ENCODE peak calls at places on chromosomes 6 and 20, in four cellular contexts. E is GM12878, I is K562, A is HepG2. W is an unnamed sample.

GRCh38 chr20:43915209-43916072 is 789 bp downstream of the TOX2 start:
- DNase-seq in A (no peak), I (no peak), E (no peak), W (peak)

GRCh38 chr20:31543966-31544598 is 29.8 kb downstream of the HM13 start:
- DNase-seq in E (no peak), I (no peak), A (no peak), W (peak)

GRCh38 chr6:93621400-93621799 is 202.0 kb upstream of the EPHA7 start:
- DNase-seq in A (no peak), I (no peak), E (no peak), W (no peak)

GRCh38 chr6:43454290-43455033 is 886 bp downstream of the DLK2 start:
- DNase-seq in I (peak), A (peak), E (no peak), W (peak)

GRCh38 chr6:97282238-97282725 is 734 bp downstream of the MMS22L start:
- DNase-seq in E (no peak), A (peak), I (peak), W (peak)

GRCh38 chr6:113358063-113358583 is 499.0 kb upstream of the MARCKS start:
- DNase-seq in I (no peak), E (no peak), A (peak), W (no peak)

GRCh38 chr20:8527998-8528397 is 395.9 kb downstream of the PLCB1 start:
- DNase-seq in A (no peak), E (peak), I (no peak), W (no peak)

GRCh38 chr20:64255361-64256281 is at the start of gene PCMTD2:
- DNase-seq in I (peak), E (peak), A (peak), W (peak)

GRCh38 chr6:159829515-159829914 is 29.4 kb downstream of the PNLDC1 start:
- DNase-seq in E (no peak), I (no peak), A (no peak), W (no peak)

GRCh38 chr20:63978319-63979220 is 872 bp downstream of the SAMD10 start:
- DNase-seq in I (peak), A (peak), E (no peak), W (peak)

GRCh38 chr6:141848029-141848890 is 284.5 kb upstream of the GJE1 start:
- DNase-seq in A (no peak), E (no peak), I (no peak), W (no peak)

GRCh38 chr6:2853766-2854393 is 12.2 kb upstream of the SERPINB1 start:
- DNase-seq in E (peak), A (peak), I (peak), W (no peak)
- TF ChIP-seq EP300 in E (peak), A (peak), I (peak), W (no peak)

DNA sequence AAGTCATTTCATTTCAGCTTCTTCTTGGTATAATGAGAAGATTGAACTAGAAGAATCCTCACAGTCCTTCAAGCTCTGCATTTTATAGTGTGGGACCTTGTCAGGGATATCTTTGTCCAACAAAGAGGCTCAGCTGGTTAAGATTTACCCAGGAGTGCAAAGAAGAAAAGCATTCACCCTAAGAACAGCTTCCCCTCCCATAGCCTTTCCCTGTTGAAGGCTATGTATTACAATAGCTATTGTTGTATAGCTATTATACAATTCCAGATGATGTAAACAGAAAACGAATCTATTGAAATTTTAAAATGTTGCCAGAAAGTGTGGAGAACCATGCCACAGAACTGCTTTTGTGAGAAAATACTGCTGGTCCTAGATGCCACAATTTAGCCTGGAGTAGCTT is 85.5 kb upstream of the CNKSR3 start:
- DNase-seq in A (no peak), E (no peak), I (no peak), W (no peak)
- TF ChIP-seq FOXM1 in A (no peak), E (no peak), I (no peak), W (no peak)

GRCh38 chr6:3911130-3911529 is 62.0 kb downstream of the FAM50B start:
- DNase-seq in E (no peak), I (no peak), A (no peak), W (no peak)

GRCh38 chr6:3913077-3913957 is 64.1 kb downstream of the FAM50B start:
- DNase-seq in A (peak), I (peak), E (no peak), W (no peak)

GRCh38 chr6:3910264-3910663 is 61.1 kb downstream of the FAM50B start:
- DNase-seq in A (no peak), I (no peak), E (no peak), W (no peak)

GRCh38 chr6:3912366-3913076 is 63.3 kb downstream of the FAM50B start:
- DNase-seq in E (no peak), I (no peak), A (peak), W (no peak)

DNA sequence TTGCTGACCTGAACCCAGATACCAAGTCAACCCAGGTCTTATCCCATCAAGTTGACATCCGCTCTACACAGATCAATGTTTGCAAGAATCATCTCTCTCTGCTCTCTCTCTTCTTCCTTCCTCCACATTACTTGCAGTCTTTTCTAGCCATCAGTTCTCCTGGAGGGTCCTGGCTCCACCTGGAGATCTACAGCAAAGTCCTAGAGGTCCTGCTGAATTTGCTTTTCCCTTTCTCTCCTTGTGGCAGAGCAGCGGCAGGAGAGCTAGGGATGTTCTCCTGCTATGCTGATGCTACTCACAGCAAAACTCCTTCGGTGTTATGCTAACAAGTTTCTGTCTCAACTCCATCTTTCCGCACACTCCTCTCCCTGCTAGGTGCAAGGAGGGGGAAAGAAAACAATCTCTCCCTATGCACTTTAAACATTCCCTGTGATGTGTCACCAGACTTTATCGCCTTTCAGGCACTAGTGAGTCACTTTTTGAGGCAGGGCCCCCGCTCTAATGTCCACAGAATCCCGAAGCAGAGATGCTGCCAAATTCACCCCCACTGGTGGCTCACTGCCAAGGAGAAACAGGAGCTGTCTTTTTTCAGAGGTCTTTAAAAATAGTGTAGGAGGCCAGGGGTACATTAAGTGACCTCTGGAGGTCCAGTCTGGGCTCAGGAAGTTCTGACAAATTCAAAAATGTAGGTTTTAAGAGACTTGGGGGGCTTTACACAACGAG is 62.6 kb downstream of the FAM50B start:
- DNase-seq in E (no peak), I (peak), A (peak), W (peak)
- TF ChIP-seq EP300 in E (no peak), I (peak), A (peak), W (peak)

DNA sequence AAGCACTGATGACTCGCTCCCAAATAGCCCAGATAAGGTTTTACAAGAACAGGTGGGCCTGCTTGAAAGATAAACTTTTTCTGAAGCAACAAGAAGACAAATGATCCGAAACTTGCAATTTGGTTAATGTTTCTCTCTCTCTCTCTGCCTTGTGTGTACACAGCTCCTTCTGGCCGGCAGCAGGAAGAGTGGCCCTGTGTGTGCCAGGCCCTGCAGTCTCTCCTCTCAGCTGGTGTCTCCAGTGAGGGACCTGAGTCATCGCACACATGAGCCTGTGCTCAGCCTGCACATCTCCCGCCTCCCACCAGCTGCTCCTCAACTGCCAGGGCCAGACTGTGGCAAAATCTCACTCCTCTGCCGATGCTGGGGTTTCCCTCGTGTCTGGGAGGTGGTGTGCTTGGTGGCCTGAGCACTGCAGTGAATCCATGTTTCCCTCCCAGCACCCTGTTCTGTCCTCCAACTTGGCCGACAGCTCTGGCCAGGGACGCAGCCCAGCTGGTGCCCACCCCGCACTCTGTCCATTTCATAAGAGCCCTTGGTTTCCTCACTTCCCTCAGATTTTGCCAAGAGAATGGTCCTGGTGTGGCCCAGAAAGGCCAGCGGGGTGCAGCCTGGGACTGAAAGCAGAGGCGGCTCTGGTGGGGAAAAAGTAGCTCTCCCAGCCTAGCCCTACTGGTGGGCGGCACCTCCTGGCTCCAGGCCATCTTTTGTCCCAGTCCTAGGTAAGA is 49.4 kb downstream of the ERMARD start:
- DNase-seq in I (no peak), A (peak), E (no peak), W (no peak)
- TF ChIP-seq FOXM1 in I (no peak), A (no peak), E (no peak), W (no peak)

DNA sequence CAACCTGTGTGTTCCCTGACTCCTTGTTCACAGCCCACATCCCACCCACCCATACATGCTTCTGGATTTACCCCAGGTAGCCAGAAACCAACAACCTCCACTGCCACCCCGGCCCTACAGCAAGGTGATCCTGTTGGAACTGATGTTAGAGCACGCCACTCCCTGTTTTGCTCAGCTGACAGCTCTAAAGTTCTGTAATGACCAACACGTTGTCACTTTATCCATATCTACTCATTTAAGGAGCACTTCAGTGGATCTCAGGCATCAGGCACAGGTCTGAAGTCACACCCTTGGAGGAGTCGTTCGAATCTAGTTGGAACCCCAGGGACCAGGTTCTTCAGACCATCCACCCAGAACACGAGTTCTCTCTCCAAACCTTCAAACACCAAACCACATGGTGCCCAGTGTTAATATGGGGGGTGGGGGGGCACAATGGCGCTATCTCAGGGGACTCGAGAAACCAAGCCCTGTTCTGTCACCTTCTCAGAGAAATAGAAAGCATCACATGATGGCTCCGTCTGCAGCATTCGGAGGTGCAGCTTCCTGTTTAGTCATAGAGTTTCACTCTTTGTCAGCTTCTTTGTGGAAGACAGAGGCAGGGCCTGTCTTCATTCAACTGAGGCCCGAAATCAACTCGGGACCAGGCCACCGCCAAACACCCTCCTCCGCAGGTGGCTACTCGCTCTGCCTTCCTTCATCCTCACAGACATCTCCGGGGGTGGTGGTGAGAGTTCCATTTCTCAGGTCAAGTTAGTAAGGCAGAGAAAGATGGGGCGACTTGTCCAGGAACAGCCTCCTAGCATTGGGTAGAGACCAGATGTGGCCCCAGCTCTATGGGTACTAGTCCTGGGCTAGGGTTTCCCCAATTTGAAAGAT is 142.2 kb downstream of the NFATC2 start:
- DNase-seq in A (no peak), E (peak), I (no peak), W (no peak)
- TF ChIP-seq EP300 in A (no peak), E (peak), I (no peak), W (no peak)